ENCODE peak calls at places on chromosomes 3 and 15, in five cellular contexts. L is left cardiac atrium, N is psoas muscle, M is A172, T is GM18507. U is an unnamed sample.

GRCh38 chr3:194871143-194871863 is 185.6 kb downstream of the FAM43A start:
- DNase-seq in L (peak), N (peak), M (peak), T (no peak), U (no peak)

GRCh38 chr3:108130705-108131104 is 39.9 kb upstream of the CD47 start:
- DNase-seq in L (no peak), N (no peak), M (no peak), T (no peak), U (no peak)

GRCh38 chr3:128395500-128396125 is 71.1 kb downstream of the DNAJB8 start:
- DNase-seq in L (peak), N (peak), M (no peak), T (no peak), U (no peak)

GRCh38 chr3:45773044-45773443 is 23.3 kb downstream of the SLC6A20 start:
- DNase-seq in L (no peak), N (no peak), M (no peak), T (no peak), U (peak)

GRCh38 chr15:68208136-68208535 is 3.0 kb upstream of the CALML4 start:
- DNase-seq in L (peak), N (no peak), M (no peak), T (no peak), U (no peak)

GRCh38 chr3:116050311-116050710 is 395.0 kb downstream of the LSAMP start:
- DNase-seq in L (no peak), N (no peak), M (no peak), T (no peak), U (no peak)

GRCh38 chr3:48518755-48519154 is 14.8 kb upstream of the SHISA5 start:
- DNase-seq in L (no peak), N (no peak), M (no peak), T (no peak), U (no peak)

GRCh38 chr3:192816274-192816853 is 89.0 kb upstream of the FGF12 start:
- DNase-seq in L (no peak), N (no peak), M (peak), T (no peak), U (peak)

GRCh38 chr3:42101048-42101447 is 9.9 kb downstream of the TRAK1 start:
- DNase-seq in L (peak), N (peak), M (no peak), T (no peak), U (peak)

GRCh38 chr3:13021934-13022265 is 51.3 kb downstream of the IQSEC1 start:
- DNase-seq in L (no peak), N (no peak), M (no peak), T (no peak), U (no peak)

GRCh38 chr15:98077186-98077585 is 116.7 kb downstream of the ARRDC4 start:
- DNase-seq in L (peak), N (peak), M (peak), T (no peak), U (no peak)

GRCh38 chr3:120429921-120430361 is 20.9 kb downstream of the FSTL1 start:
- DNase-seq in L (no peak), N (no peak), M (peak), T (no peak), U (no peak)

GRCh38 chr3:127754411-127755304 is 67.7 kb downstream of the MGLL start:
- DNase-seq in L (no peak), N (no peak), M (no peak), T (no peak), U (no peak)

GRCh38 chr3:157122116-157122515 is 37.8 kb downstream of the CCNL1 start:
- DNase-seq in L (no peak), N (no peak), M (peak), T (no peak), U (no peak)

GRCh38 chr3:195259146-195259563 is 11.8 kb downstream of the XXYLT1 start:
- DNase-seq in L (no peak), N (no peak), M (peak), T (no peak), U (no peak)

GRCh38 chr3:115518100-115518852 is 105.0 kb upstream of the GAP43 start:
- DNase-seq in L (peak), N (peak), M (peak), T (no peak), U (peak)

GRCh38 chr15:95884276-95884675 is 446.2 kb upstream of the NR2F2 start:
- DNase-seq in L (no peak), N (no peak), M (no peak), T (no peak), U (no peak)

GRCh38 chr15:86553116-86553515 is 473.4 kb downstream of the AGBL1 start:
- DNase-seq in L (no peak), N (no peak), M (no peak), T (no peak), U (no peak)

GRCh38 chr3:137988152-137988551 is 21.8 kb upstream of the CLDN18 start:
- DNase-seq in L (no peak), N (no peak), M (no peak), T (peak), U (no peak)

GRCh38 chr3:13338231-13338630 is 81.9 kb downstream of the NUP210 start:
- DNase-seq in L (no peak), N (no peak), M (peak), T (no peak), U (no peak)

GRCh38 chr3:46946416-46946815 is 30.1 kb downstream of the CCDC12 start:
- DNase-seq in L (peak), N (no peak), M (no peak), T (no peak), U (no peak)